ENCODE peak calls at places on chromosome 17, in nine cellular contexts. H is heart left ventricle, M is thoracic aorta, X is mammary epithelial cell, B is substantia nigra, Z is foreskin keratinocyte, L is cardiac muscle cell, W is neural progenitor cell, G is left ventricle myocardium inferior. Q is an unnamed sample.

GRCh38 chr17:78568051-78568450 is 9.1 kb downstream of the DNAH17 start:
- DNase-seq in H (no peak), M (no peak), X (no peak), B (no peak), Z (no peak), L (no peak), W (no peak), G (no peak), Q (no peak)

GRCh38 chr17:57783338-57783742 is 38.2 kb upstream of the CCDC182 start:
- DNase-seq in H (peak), M (no peak), X (peak), B (peak), Z (no peak), L (peak), W (peak), G (peak), Q (peak)

GRCh38 chr17:13384626-13385025 is 217.1 kb downstream of the HS3ST3A1 start:
- DNase-seq in H (no peak), M (no peak), X (peak), B (no peak), Z (no peak), L (no peak), W (no peak), G (no peak), Q (no peak)

GRCh38 chr17:50172130-50172529 is 6.3 kb downstream of the SGCA start:
- DNase-seq in H (no peak), M (no peak), X (no peak), B (no peak), Z (no peak), L (no peak), W (no peak), G (no peak), Q (no peak)

GRCh38 chr17:39080416-39081179 is 70.8 kb downstream of the PLXDC1 start:
- DNase-seq in H (peak), M (no peak), X (no peak), B (no peak), Z (no peak), L (peak), W (peak), G (peak), Q (no peak)

GRCh38 chr17:82241926-82242697 is 13.3 kb downstream of the SLC16A3 start:
- DNase-seq in H (peak), M (no peak), X (no peak), B (no peak), Z (no peak), L (peak), W (no peak), G (peak), Q (no peak)

GRCh38 chr17:39152134-39152884 is 872 bp upstream of the PLXDC1 start:
- DNase-seq in H (peak), M (no peak), X (no peak), B (no peak), Z (peak), L (no peak), W (peak), G (peak), Q (no peak)

GRCh38 chr17:59342681-59343127 is 11.2 kb downstream of the YPEL2 start:
- DNase-seq in H (no peak), M (no peak), X (no peak), B (no peak), Z (no peak), L (no peak), W (no peak), G (no peak), Q (no peak)

GRCh38 chr17:40615295-40615988 is 32.2 kb downstream of the SMARCE1 start:
- DNase-seq in H (no peak), M (no peak), X (peak), B (no peak), Z (no peak), L (peak), W (peak), G (no peak), Q (peak)

GRCh38 chr17:19830061-19830460 is 37.7 kb downstream of the ULK2 start:
- DNase-seq in H (no peak), M (no peak), X (peak), B (no peak), Z (no peak), L (no peak), W (no peak), G (no peak), Q (no peak)

GRCh38 chr17:45371414-45372324 is 54.8 kb upstream of the MAP3K14 start:
- DNase-seq in H (peak), M (peak), X (peak), B (no peak), Z (peak), L (peak), W (peak), G (peak), Q (no peak)

GRCh38 chr17:13518271-13519000 is 83.3 kb downstream of the HS3ST3A1 start:
- DNase-seq in H (no peak), M (no peak), X (no peak), B (no peak), Z (no peak), L (no peak), W (no peak), G (no peak), Q (no peak)

GRCh38 chr17:56502120-56502519 is 91.4 kb upstream of the NOG start:
- DNase-seq in H (no peak), M (no peak), X (no peak), B (no peak), Z (no peak), L (no peak), W (no peak), G (no peak), Q (no peak)

GRCh38 chr17:59105852-59106462 is 723 bp downstream of the TRIM37 start:
- DNase-seq in H (peak), M (peak), X (peak), B (peak), Z (peak), L (peak), W (no peak), G (peak), Q (peak)

GRCh38 chr17:67746704-67747571 is 29.2 kb downstream of the NOL11 start:
- DNase-seq in H (no peak), M (no peak), X (no peak), B (no peak), Z (no peak), L (no peak), W (no peak), G (no peak), Q (no peak)

GRCh38 chr17:50779747-50780363 is 12.5 kb upstream of the ANKRD40CL start:
- DNase-seq in H (no peak), M (no peak), X (no peak), B (no peak), Z (no peak), L (no peak), W (no peak), G (no peak), Q (peak)

GRCh38 chr17:51428668-51429486 is 168.5 kb downstream of the UTP18 start:
- DNase-seq in H (no peak), M (no peak), X (no peak), B (no peak), Z (no peak), L (no peak), W (no peak), G (no peak), Q (peak)

GRCh38 chr17:80187493-80187892 is 17.7 kb downstream of the CARD14 start:
- DNase-seq in H (peak), M (no peak), X (peak), B (no peak), Z (no peak), L (peak), W (no peak), G (peak), Q (no peak)

GRCh38 chr17:59899099-59899498 is 6.2 kb downstream of the RPS6KB1 start:
- DNase-seq in H (no peak), M (no peak), X (no peak), B (no peak), Z (peak), L (peak), W (no peak), G (no peak), Q (no peak)

GRCh38 chr17:35766903-35767510 is 6.3 kb downstream of the C17orf50 start:
- DNase-seq in H (no peak), M (no peak), X (peak), B (no peak), Z (peak), L (peak), W (no peak), G (no peak), Q (peak)

DNA sequence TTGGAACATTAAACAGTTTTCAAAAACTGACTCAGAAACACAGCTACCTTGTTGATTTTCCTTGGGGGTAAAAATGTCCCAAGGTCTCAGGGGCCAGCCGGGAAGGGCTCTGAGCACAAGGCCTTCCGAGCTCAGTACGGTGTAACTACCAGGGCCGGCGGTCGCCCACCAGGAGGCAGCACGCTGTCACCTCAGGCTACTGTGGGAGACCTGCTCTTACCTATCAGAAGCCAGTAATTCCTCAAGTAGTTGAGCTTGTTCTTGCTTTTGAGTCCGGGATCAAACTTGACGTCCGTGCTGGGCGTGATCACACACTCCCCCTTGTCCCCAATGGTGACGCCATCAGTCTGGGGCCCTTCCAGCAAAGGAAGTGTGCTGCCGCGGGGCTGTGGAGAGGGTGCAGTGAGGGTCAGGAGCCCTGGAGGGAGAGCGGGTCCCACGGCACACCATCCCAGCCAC is 43.4 kb upstream of the ICAM2 start:
- DNase-seq in H (peak), M (no peak), X (no peak), B (no peak), Z (peak), L (peak), W (peak), G (peak), Q (peak)
- H3K27ac ChIP-seq in H (no peak), M (no peak), X (no peak), B (no peak), Z (no peak), L (no peak), W (no peak), G (no peak), Q (no peak)

GRCh38 chr17:8904201-8904600 is 36.7 kb upstream of the PIK3R6 start:
- DNase-seq in H (no peak), M (no peak), X (no peak), B (no peak), Z (no peak), L (no peak), W (no peak), G (no peak), Q (no peak)
- H3K27ac ChIP-seq in H (no peak), M (no peak), X (no peak), B (no peak), Z (no peak), L (no peak), W (no peak), G (no peak), Q (peak)

GRCh38 chr17:17888371-17888770 is 51.6 kb upstream of the SREBF1 start:
- DNase-seq in H (no peak), M (no peak), X (no peak), B (no peak), Z (no peak), L (no peak), W (no peak), G (no peak), Q (no peak)
- H3K27ac ChIP-seq in H (no peak), M (no peak), X (no peak), B (no peak), Z (no peak), L (no peak), W (no peak), G (peak), Q (no peak)

DNA sequence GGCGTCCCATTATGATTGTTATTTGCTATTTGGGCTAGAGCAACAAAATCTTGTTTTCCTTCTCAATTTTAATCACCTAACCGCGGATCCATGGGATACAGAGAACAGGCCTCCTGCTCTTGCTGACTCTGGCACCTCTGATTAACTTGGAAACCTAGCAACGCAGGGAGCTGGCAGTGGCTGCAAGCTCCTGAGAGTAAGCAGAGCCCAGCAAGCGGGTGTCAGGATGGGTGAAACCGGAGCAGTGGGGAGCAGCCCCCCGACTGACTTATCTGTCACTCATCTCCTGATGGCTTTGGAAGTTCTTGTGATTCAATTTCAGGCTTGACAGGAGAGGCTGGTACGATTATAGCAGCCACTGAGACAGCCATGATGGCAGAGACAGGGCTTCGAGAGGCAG is 45.5 kb upstream of the CDC42EP4 start:
- DNase-seq in H (no peak), M (no peak), X (no peak), B (no peak), Z (no peak), L (no peak), W (no peak), G (peak), Q (no peak)
- H3K27ac ChIP-seq in H (no peak), M (no peak), X (no peak), B (no peak), Z (no peak), L (no peak), W (no peak), G (peak), Q (no peak)

Q was measured in naive thymus-derived CD4-positive, alpha-beta T cell.